ENCODE peak calls at places on chromosomes 4 and X, in six cellular contexts. E is stomach, W is NB4, Y is K562, O is tibial nerve, L is IMR-90. V is an unnamed sample.
A peak's percentile ranks its signal among the peaks of the same experiment; 100 is the strongest.

GRCh38 chrX:101429934-101430333 is 21.9 kb downstream of the HNRNPH2 start:
- DNase-seq in E (no peak), W (no peak), Y (no peak), O (no peak), L (peak; percentile 69), V (no peak)

GRCh38 chr4:1204828-1205591 is 32.6 kb upstream of the SPON2 start:
- DNase-seq in E (peak; percentile 64), W (no peak), Y (no peak), O (no peak), L (no peak), V (peak; percentile 92)

GRCh38 chr4:22488136-22488535 is 27.7 kb downstream of the ADGRA3 start:
- DNase-seq in E (no peak), W (no peak), Y (no peak), O (no peak), L (no peak), V (no peak)

GRCh38 chrX:74656079-74656745 is 41.8 kb upstream of the RLIM start:
- DNase-seq in E (no peak), W (no peak), Y (no peak), O (no peak), L (peak; percentile 27), V (no peak)

GRCh38 chr4:757111-757510 is 51.5 kb downstream of the PCGF3 start:
- DNase-seq in E (no peak), W (no peak), Y (no peak), O (no peak), L (no peak), V (no peak)

GRCh38 chr4:87078987-87079469 is 141.4 kb downstream of the KLHL8 start:
- DNase-seq in E (no peak), W (no peak), Y (no peak), O (peak; percentile 27), L (peak; percentile 88), V (no peak)

GRCh38 chr4:105808459-105809041 is 86.7 kb upstream of the NPNT start:
- DNase-seq in E (no peak), W (no peak), Y (peak; percentile 4), O (no peak), L (peak; percentile 88), V (no peak)

GRCh38 chr4:6668391-6668790 is 25.3 kb upstream of the S100P start:
- DNase-seq in E (no peak), W (no peak), Y (no peak), O (no peak), L (peak; percentile 80), V (no peak)

GRCh38 chrX:48972214-48973164 is 845 bp upstream of the KCND1 start:
- DNase-seq in E (peak; percentile 40), W (peak; percentile 57), Y (peak; percentile 77), O (peak; percentile 62), L (peak; percentile 41), V (peak; percentile 42)

GRCh38 chrX:129617420-129617819 is 37.3 kb downstream of the APLN start:
- DNase-seq in E (no peak), W (no peak), Y (no peak), O (no peak), L (no peak), V (no peak)

GRCh38 chr4:20017035-20017434 is 234.7 kb upstream of the SLIT2 start:
- DNase-seq in E (no peak), W (no peak), Y (no peak), O (no peak), L (peak; percentile 85), V (no peak)

GRCh38 chrX:55163171-55163570 is 57.0 kb upstream of the PAGE5 start:
- DNase-seq in E (no peak), W (no peak), Y (no peak), O (no peak), L (no peak), V (no peak)

GRCh38 chrX:55159556-55159955 is 60.6 kb upstream of the PAGE5 start:
- DNase-seq in E (no peak), W (peak; percentile 7), Y (no peak), O (no peak), L (no peak), V (no peak)

GRCh38 chrX:55161581-55161980 is 58.6 kb upstream of the PAGE5 start:
- DNase-seq in E (no peak), W (no peak), Y (no peak), O (no peak), L (no peak), V (no peak)

DNA sequence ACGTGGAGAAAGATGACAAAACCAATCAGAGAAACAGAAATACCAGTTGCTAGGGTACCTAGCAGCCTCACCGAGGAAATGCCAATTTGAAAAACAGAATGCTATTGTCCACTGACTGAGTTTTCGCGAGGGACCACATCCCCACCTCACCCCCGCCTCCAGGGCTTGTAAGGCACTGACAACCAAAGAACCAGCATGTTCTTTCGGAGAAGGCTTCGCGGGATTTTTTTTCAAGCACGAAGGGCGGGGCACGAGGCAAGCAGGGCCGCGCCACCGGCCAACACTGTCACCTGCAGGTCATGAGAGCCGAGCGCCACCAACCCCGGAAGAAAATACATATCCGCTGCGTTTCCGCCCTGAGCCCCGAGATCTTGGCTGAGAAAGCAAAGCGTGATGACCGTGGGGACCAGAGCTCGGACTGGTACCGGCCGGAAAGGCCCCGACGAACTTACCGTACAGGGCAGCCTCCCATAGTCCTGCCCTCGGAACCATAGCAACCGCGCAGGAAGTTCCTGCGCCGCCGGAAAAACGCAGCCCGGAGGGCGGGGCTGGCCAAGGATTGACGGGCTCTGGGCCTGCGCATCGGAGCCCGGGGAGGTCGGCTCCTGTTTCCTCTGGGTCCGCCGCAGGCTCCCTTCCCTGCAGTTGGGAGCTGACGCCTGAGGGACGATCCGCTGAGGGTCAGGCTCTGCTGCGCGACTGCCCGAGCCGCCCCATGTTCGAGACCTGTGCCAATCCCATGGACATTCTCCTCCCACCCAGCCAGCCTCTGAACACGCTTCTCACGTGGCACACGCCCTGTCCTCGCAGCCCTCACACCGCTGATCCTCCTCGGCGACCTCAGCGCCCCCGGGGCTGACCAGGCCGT is 59.2 kb upstream of the PAGE5 start:
- DNase-seq in E (peak; percentile 88), W (peak; percentile 89), Y (peak; percentile 88), O (peak; percentile 86), L (peak; percentile 84), V (peak; percentile 91)
- TF ChIP-seq POLR2A in E (no peak), W (peak; percentile 52), Y (peak; percentile 73), O (peak; percentile 86), L (no peak), V (peak; percentile 78)

GRCh38 chr4:182343435-182343834 is 100.2 kb downstream of the TENM3 start:
- DNase-seq in E (no peak), W (no peak), Y (no peak), O (no peak), L (no peak), V (no peak)

GRCh38 chr4:182348947-182349346 is 105.7 kb downstream of the TENM3 start:
- DNase-seq in E (no peak), W (no peak), Y (no peak), O (no peak), L (no peak), V (no peak)

GRCh38 chr4:182346675-182347375 is 103.6 kb downstream of the TENM3 start:
- DNase-seq in E (no peak), W (no peak), Y (no peak), O (no peak), L (no peak), V (no peak)

GRCh38 chr4:182344968-182345367 is 101.8 kb downstream of the TENM3 start:
- DNase-seq in E (no peak), W (no peak), Y (no peak), O (no peak), L (no peak), V (no peak)

DNA sequence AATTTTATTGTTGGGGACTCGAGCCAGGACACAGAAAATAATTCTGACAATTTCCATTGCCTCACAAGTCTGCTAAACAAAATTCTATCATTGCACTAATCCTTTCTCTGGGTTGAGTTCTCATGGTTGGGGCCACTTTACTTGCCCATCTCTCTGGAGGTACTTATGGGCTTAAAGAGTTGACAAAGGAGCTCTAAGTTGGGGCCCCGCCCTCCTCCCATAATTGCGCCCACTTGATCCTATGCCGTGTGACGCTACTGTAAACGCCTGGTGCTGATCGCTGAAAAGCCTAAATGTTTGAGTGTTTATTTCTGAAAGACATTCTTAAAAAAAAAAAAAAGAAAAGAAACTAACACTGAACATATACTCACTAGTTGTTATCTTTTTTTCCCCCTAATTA is 103.0 kb downstream of the TENM3 start:
- DNase-seq in E (no peak), W (no peak), Y (no peak), O (no peak), L (no peak), V (no peak)
- H3K4me3 ChIP-seq in E (no peak overlapping the region), W (no peak overlapping the region), Y (no peak overlapping the region), O (no peak overlapping the region), L (no peak overlapping the region), V (no peak overlapping the region)

DNA sequence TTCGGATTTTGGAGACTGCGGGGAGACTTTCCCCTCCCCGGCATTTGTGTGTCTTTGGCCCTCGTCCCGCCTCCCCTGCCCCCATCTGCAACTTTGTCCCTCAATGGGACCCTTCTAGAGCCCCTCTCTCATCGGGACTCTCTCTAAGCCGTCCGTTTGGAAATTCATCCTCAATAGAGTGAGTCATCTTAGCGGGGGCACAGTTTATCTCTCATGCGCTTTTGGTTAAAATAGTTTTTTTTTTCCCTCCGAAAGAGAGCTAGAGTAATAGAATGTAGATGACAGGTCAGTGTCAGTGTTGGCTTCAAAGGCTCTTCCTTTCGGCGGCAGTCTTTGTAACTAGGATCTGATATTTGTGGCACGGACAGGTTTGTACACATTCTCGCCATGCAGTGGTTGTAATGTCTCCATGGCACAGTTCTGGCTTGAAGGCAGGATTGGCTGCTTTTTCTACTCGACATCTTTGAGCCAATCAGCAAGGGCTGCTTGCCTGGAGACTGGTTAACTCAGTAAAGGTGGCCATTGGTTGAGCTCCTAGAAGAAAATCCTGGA is 966 bp downstream of the N4BP2 start:
- DNase-seq in E (peak; percentile 84), W (peak; percentile 97), Y (peak; percentile 90), O (peak; percentile 76), L (peak; percentile 96), V (peak; percentile 85)
- TF ChIP-seq POLR2A in E (no peak), W (peak; percentile 87), Y (peak; percentile 77), O (peak; percentile 52), L (no peak), V (peak; percentile 59)

GRCh38 chr4:136946307-136946907 is 585.9 kb downstream of the PCDH18 start:
- DNase-seq in E (no peak), W (no peak), Y (no peak), O (no peak), L (no peak), V (no peak)
- H3K4me3 ChIP-seq in E (no peak overlapping the region), W (no peak overlapping the region), Y (no peak overlapping the region), O (no peak overlapping the region), L (no peak overlapping the region), V (no peak overlapping the region)

GRCh38 chr4:3746701-3747581 is 19.2 kb upstream of the ADRA2C start:
- DNase-seq in E (no peak), W (no peak), Y (no peak), O (no peak), L (no peak), V (no peak)
- TF ChIP-seq POLR2A in E (no peak), W (no peak), Y (no peak), O (no peak), L (no peak), V (no peak)